ENCODE peak calls at places on chromosomes 11 and 22, in seven cellular contexts. V is lung, Y is neural crest cell, X is heart left ventricle, Q is omental fat pad, S is IMR-90, K is thoracic aorta. A is an unnamed sample.

GRCh38 chr11:71476031-71476430 is 23.0 kb downstream of the NADSYN1 start:
- DNase-seq in V (no peak), Y (no peak), X (no peak), Q (no peak), S (no peak), K (no peak), A (no peak)

GRCh38 chr22:31954535-31955326 is 10.4 kb downstream of the YWHAH start:
- DNase-seq in V (no peak), Y (no peak), X (no peak), Q (no peak), S (no peak), K (no peak), A (no peak)

GRCh38 chr11:131462622-131463021 is 92.2 kb downstream of the NTM start:
- DNase-seq in V (no peak), Y (no peak), X (no peak), Q (no peak), S (no peak), K (no peak), A (no peak)

GRCh38 chr22:47355776-47356432 is 593.5 kb downstream of the TBC1D22A start:
- DNase-seq in V (no peak), Y (no peak), X (no peak), Q (no peak), S (no peak), K (no peak), A (no peak)

GRCh38 chr11:83002522-83002921 is 69.2 kb downstream of the RAB30 start:
- DNase-seq in V (no peak), Y (no peak), X (no peak), Q (no peak), S (no peak), K (no peak), A (no peak)

GRCh38 chr11:86676010-86676409 is 3.6 kb upstream of the ME3 start:
- DNase-seq in V (no peak), Y (no peak), X (no peak), Q (no peak), S (no peak), K (no peak), A (no peak)

GRCh38 chr11:34327804-34328631 is 29.8 kb downstream of the ABTB2 start:
- DNase-seq in V (no peak), Y (no peak), X (peak; percentile 75), Q (no peak), S (peak; percentile 40), K (no peak), A (no peak)

GRCh38 chr11:38824573-38824972 is 2226.5 kb upstream of the RAG2 start:
- DNase-seq in V (no peak), Y (no peak), X (no peak), Q (no peak), S (peak; percentile 19), K (no peak), A (no peak)

GRCh38 chr11:129652828-129653227 is 162.8 kb upstream of the TMEM45B start:
- DNase-seq in V (no peak), Y (no peak), X (no peak), Q (no peak), S (peak; percentile 79), K (no peak), A (no peak)

GRCh38 chr11:133978816-133979215 is 22.0 kb upstream of the IGSF9B start:
- DNase-seq in V (no peak), Y (no peak), X (no peak), Q (no peak), S (peak; percentile 3), K (no peak), A (no peak)

GRCh38 chr11:118910309-118911112 is 15.2 kb downstream of the BCL9L start:
- DNase-seq in V (peak; percentile 83), Y (no peak), X (peak; percentile 88), Q (no peak), S (peak; percentile 92), K (no peak), A (no peak)

GRCh38 chr11:8640305-8640932 is 42.0 kb downstream of the TRIM66 start:
- DNase-seq in V (no peak), Y (no peak), X (no peak), Q (no peak), S (no peak), K (no peak), A (no peak)

GRCh38 chr11:16293204-16293681 is 63.1 kb downstream of the SOX6 start:
- DNase-seq in V (no peak), Y (no peak), X (no peak), Q (no peak), S (peak; percentile 76), K (no peak), A (no peak)

GRCh38 chr22:27992294-27993165 is 73.5 kb upstream of the PITPNB start:
- DNase-seq in V (no peak), Y (no peak), X (no peak), Q (no peak), S (no peak), K (no peak), A (no peak)

GRCh38 chr22:32337015-32337414 is 20.7 kb upstream of the RFPL3 start:
- DNase-seq in V (no peak), Y (no peak), X (no peak), Q (no peak), S (no peak), K (no peak), A (no peak)

GRCh38 chr22:46741974-46742519 is 4.0 kb upstream of the CERK start:
- DNase-seq in V (no peak), Y (no peak), X (no peak), Q (no peak), S (no peak), K (no peak), A (no peak)

GRCh38 chr22:25406510-25407210 is 157.8 kb upstream of the GRK3 start:
- DNase-seq in V (no peak), Y (no peak), X (peak; percentile 61), Q (no peak), S (no peak), K (no peak), A (no peak)

GRCh38 chr11:128628343-128628673 is 41.0 kb upstream of the ETS1 start:
- DNase-seq in V (no peak), Y (no peak), X (no peak), Q (no peak), S (no peak), K (no peak), A (peak; percentile 26)

GRCh38 chr11:119671048-119671447 is 58.0 kb downstream of the NECTIN1 start:
- DNase-seq in V (peak; percentile 41), Y (no peak), X (peak; percentile 94), Q (no peak), S (peak; percentile 88), K (no peak), A (no peak)

GRCh38 chr22:36325163-36326031 is 62.4 kb downstream of the MYH9 start:
- DNase-seq in V (peak; percentile 72), Y (no peak), X (peak; percentile 71), Q (no peak), S (peak; percentile 86), K (peak; percentile 82), A (no peak)

GRCh38 chr11:109421981-109422590 is at the start of gene C11orf87:
- DNase-seq in V (no peak), Y (peak; percentile 16), X (no peak), Q (no peak), S (no peak), K (no peak), A (peak; percentile 11)
- TF ChIP-seq CTCF in V (no peak), Y (no peak), X (no peak), Q (no peak), S (no peak), K (no peak), A (no peak)

DNA sequence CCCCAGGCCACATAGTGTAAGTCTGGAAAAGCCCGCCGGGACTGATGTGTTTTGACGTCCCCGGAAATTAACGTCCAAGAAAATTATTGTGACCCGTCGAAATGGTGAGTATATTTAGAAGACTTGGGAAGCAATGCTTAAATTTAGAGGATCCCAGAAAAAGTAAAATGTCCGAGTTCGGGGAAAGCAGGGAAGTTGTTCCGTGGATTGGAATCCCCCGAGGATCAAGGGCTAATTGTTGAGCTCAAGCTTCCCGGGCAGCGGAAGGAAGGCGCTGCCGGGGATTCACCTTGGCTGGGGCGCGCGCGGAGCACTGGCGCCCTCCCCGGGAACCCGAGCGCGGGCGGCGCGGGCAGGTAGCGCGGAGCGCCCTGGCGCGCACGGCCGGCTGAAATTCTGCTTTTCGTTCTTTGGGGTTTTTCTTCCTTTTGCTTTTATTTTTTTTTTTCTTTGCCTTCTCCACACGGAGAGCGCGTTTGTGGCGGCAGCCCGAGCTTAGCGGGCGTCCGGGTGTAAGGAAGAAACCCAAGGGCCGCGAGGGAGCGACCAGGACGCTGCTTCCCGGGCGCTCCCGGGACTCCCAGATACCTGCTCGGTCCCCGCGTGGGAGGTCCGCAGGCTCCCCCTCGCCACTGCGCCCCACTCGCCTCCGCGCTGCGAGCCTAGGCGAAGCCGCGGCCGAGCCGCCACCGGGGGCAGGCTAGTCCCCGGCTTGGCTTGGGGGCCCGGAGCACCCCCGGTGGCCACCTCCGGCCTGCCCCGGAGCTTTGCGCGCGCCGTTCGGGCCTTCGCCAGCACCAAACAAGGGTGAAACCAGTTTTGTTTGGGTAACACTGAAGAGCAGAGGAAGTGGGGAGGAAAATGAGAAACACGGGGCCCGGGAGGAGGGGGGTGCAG is 4.7 kb upstream of the IGF2 start:
- DNase-seq in V (no peak), Y (no peak), X (no peak), Q (no peak), S (no peak), K (no peak), A (no peak)
- TF ChIP-seq CTCF in V (no peak), Y (peak; percentile 31), X (peak; percentile 31), Q (no peak), S (peak; percentile 1), K (no peak), A (no peak)

GRCh38 chr22:43263645-43264514 is 76.9 kb upstream of the TTLL12 start:
- DNase-seq in V (peak; percentile 65), Y (no peak), X (peak; percentile 61), Q (no peak), S (peak; percentile 88), K (no peak), A (peak; percentile 85)
- TF ChIP-seq CTCF in V (no peak), Y (no peak), X (no peak), Q (no peak), S (no peak), K (no peak), A (no peak)

DNA sequence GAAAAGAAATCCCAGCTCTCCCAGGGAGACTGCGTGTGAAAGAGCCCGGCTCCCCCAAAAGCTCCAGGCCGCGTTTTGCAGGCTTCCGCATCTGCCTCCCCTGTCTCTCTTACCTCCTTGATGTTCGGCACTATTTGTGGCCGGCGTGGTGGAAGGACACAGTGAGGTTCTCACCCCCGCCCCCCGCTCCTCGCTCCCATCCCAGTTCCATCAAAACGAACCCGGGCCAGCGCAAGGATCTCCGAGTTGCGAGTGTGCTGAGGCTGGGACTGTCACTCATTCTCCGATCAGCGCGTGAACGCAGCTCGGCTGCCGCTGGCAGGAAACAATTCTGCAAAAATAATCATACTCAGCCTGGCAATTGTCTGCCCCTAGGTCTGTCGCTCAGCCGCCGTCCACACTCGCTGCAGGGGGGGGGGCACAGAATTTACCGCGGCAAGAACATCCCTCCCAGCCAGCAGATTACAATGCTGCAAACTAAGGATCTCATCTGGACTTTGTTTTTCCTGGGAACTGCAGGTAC is at the start of gene NCAM1:
- DNase-seq in V (peak; percentile 39), Y (peak; percentile 94), X (peak; percentile 92), Q (no peak), S (peak; percentile 23), K (peak; percentile 5), A (peak; percentile 15)
- TF ChIP-seq CTCF in V (no peak), Y (no peak), X (no peak), Q (no peak), S (no peak), K (no peak), A (no peak)